ENCODE peak calls at places on chromosomes 11 and 22, in ten cellular contexts. L, W, U, O, H, Y, A, X, P and D are unnamed samples. For H3K27me3, the result is how much of the 10 kb centered on the place peaks cover.

GRCh38 chr11:3037041-3037944 is 19.9 kb downstream of the CARS1 start:
- DNase-seq in L (peak), W (peak), U (peak), O (peak), H (peak), Y (peak), A (peak), X (peak), P (peak), D (peak)

GRCh38 chr22:27212617-27213177 is 555.3 kb downstream of the MIAT start:
- DNase-seq in L (peak), W (peak), U (no peak), O (no peak), H (peak), Y (peak), A (no peak), X (no peak), P (no peak), D (no peak)

GRCh38 chr11:134385774-134386565 is 26.1 kb downstream of the B3GAT1 start:
- DNase-seq in L (no peak), W (no peak), U (no peak), O (peak), H (no peak), Y (no peak), A (no peak), X (no peak), P (no peak), D (no peak)

GRCh38 chr11:126497581-126498109 is 142.2 kb downstream of the ST3GAL4 start:
- DNase-seq in L (no peak), W (no peak), U (no peak), O (no peak), H (no peak), Y (no peak), A (no peak), X (no peak), P (no peak), D (peak)

GRCh38 chr11:24779791-24780190 is 282.9 kb downstream of the LUZP2 start:
- DNase-seq in L (no peak), W (no peak), U (no peak), O (no peak), H (peak), Y (no peak), A (no peak), X (no peak), P (no peak), D (peak)

GRCh38 chr22:24926849-24927579 is 19.5 kb downstream of the LHFPL7 start:
- DNase-seq in L (no peak), W (no peak), U (no peak), O (no peak), H (peak), Y (no peak), A (no peak), X (no peak), P (no peak), D (no peak)

GRCh38 chr11:64181506-64182411 is 4.2 kb upstream of the STIP1 start:
- DNase-seq in L (peak), W (peak), U (peak), O (peak), H (peak), Y (peak), A (peak), X (peak), P (peak), D (peak)

GRCh38 chr11:61734767-61735166 is 17.7 kb upstream of the MYRF start:
- DNase-seq in L (no peak), W (no peak), U (no peak), O (no peak), H (no peak), Y (no peak), A (no peak), X (no peak), P (no peak), D (no peak)

GRCh38 chr22:40027191-40028097 is 32.7 kb downstream of the FAM83F start:
- DNase-seq in L (no peak), W (no peak), U (no peak), O (no peak), H (no peak), Y (no peak), A (no peak), X (no peak), P (no peak), D (no peak)

GRCh38 chr22:48167238-48167637 is 1404.8 kb downstream of the TBC1D22A start:
- DNase-seq in L (peak), W (no peak), U (no peak), O (no peak), H (no peak), Y (no peak), A (peak), X (no peak), P (no peak), D (no peak)

GRCh38 chr11:10762913-10763421 is 11.9 kb downstream of the CTR9 start:
- DNase-seq in L (no peak), W (no peak), U (no peak), O (no peak), H (no peak), Y (no peak), A (no peak), X (no peak), P (no peak), D (no peak)

GRCh38 chr22:32818446-32819115 is 17.1 kb downstream of the TIMP3 start:
- DNase-seq in L (peak), W (no peak), U (no peak), O (no peak), H (no peak), Y (no peak), A (no peak), X (no peak), P (no peak), D (no peak)

GRCh38 chr11:6390718-6391547 is 659 bp downstream of the SMPD1 start:
- DNase-seq in L (no peak), W (no peak), U (no peak), O (no peak), H (no peak), Y (no peak), A (no peak), X (no peak), P (no peak), D (no peak)
- H3K27ac ChIP-seq in L (peak), W (peak), U (peak), O (peak), H (peak), Y (peak), A (no peak), X (peak), P (no peak), D (no peak)

GRCh38 chr11:30818721-30819120 is 232.6 kb upstream of the MPPED2 start:
- DNase-seq in L (no peak), W (no peak), U (no peak), O (no peak), H (no peak), Y (no peak), A (no peak), X (no peak), P (no peak), D (no peak)

GRCh38 chr11:30821438-30821965 is 235.3 kb upstream of the MPPED2 start:
- DNase-seq in L (no peak), W (no peak), U (no peak), O (no peak), H (no peak), Y (no peak), A (no peak), X (no peak), P (no peak), D (no peak)

GRCh38 chr11:30816959-30817880 is 231.1 kb upstream of the MPPED2 start:
- DNase-seq in L (no peak), W (no peak), U (no peak), O (no peak), H (no peak), Y (no peak), A (no peak), X (no peak), P (no peak), D (no peak)

GRCh38 chr11:30811226-30811625 is 225.1 kb upstream of the MPPED2 start:
- DNase-seq in L (no peak), W (no peak), U (no peak), O (no peak), H (no peak), Y (no peak), A (no peak), X (no peak), P (no peak), D (no peak)

GRCh38 chr11:30815619-30816018 is 229.5 kb upstream of the MPPED2 start:
- DNase-seq in L (no peak), W (no peak), U (no peak), O (no peak), H (no peak), Y (no peak), A (no peak), X (no peak), P (no peak), D (no peak)
- H3K27me3 ChIP-seq in L (under half), W (under half), U (under half), O (under half), H (under half), Y (under half), A (under half), X (under half), P (under half), D (under half)

GRCh38 chr22:46864314-46865051 is 102.0 kb downstream of the TBC1D22A start:
- DNase-seq in L (peak), W (no peak), U (no peak), O (no peak), H (no peak), Y (no peak), A (no peak), X (no peak), P (no peak), D (peak)

GRCh38 chr22:46865052-46865434 is 102.6 kb downstream of the TBC1D22A start:
- DNase-seq in L (no peak), W (no peak), U (no peak), O (no peak), H (no peak), Y (no peak), A (no peak), X (no peak), P (no peak), D (peak)

GRCh38 chr22:46865642-46866041 is 103.2 kb downstream of the TBC1D22A start:
- DNase-seq in L (no peak), W (no peak), U (no peak), O (no peak), H (no peak), Y (no peak), A (no peak), X (no peak), P (no peak), D (no peak)

GRCh38 chr22:46866591-46866990 is 104.1 kb downstream of the TBC1D22A start:
- DNase-seq in L (no peak), W (peak), U (no peak), O (no peak), H (no peak), Y (no peak), A (no peak), X (no peak), P (no peak), D (peak)

DNA sequence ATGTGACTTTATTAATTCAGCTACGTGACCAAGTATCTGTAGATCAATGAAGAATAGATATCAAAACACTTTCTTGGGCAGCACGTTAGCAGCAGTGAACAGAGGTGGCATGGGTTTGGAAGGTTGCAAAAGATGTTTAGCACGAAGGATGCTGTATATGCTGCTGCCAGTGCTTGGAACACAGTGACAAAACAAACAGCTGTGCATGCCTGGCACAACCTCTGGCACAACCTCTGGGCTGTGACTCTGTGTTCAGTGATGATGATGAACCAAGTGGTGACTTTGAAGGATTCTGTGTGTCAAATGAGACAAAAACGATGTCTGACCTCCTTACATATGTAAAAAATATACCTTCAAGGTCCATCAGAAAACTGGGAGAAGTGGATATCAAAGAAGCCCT is 104.7 kb downstream of the TBC1D22A start:
- DNase-seq in L (no peak), W (no peak), U (no peak), O (no peak), H (no peak), Y (no peak), A (no peak), X (no peak), P (no peak), D (peak)
- H3K27ac ChIP-seq in L (no peak), W (peak), U (no peak), O (no peak), H (no peak), Y (no peak), A (no peak), X (no peak), P (no peak), D (no peak)

GRCh38 chr11:15587059-15587458 is 472.3 kb downstream of the INSC start:
- DNase-seq in L (no peak), W (no peak), U (no peak), O (no peak), H (no peak), Y (no peak), A (no peak), X (no peak), P (no peak), D (no peak)
- H3K27me3 ChIP-seq in L (under half), W (under half), U (under half), O (under half), H (under half), Y (under half), A (under half), X (under half), P (under half), D (half or more)

GRCh38 chr22:23180301-23180892 is at the start of gene BCR:
- DNase-seq in L (peak), W (no peak), U (peak), O (peak), H (peak), Y (peak), A (no peak), X (peak), P (no peak), D (peak)

GRCh38 chr22:23183107-23183698 is 2.9 kb downstream of the BCR start:
- DNase-seq in L (peak), W (no peak), U (no peak), O (peak), H (peak), Y (peak), A (peak), X (peak), P (peak), D (peak)

GRCh38 chr22:23180893-23181762 is 819 bp downstream of the BCR start:
- DNase-seq in L (peak), W (no peak), U (peak), O (no peak), H (peak), Y (no peak), A (no peak), X (peak), P (no peak), D (peak)

GRCh38 chr22:23182289-23183106 is 2.2 kb downstream of the BCR start:
- DNase-seq in L (no peak), W (no peak), U (peak), O (no peak), H (peak), Y (no peak), A (no peak), X (peak), P (no peak), D (peak)

GRCh38 chr22:23181763-23182288 is 1.5 kb downstream of the BCR start:
- DNase-seq in L (peak), W (no peak), U (no peak), O (no peak), H (peak), Y (no peak), A (no peak), X (no peak), P (no peak), D (no peak)
- H3K27ac ChIP-seq in L (peak), W (no peak), U (peak), O (peak), H (peak), Y (no peak), A (no peak), X (no peak), P (no peak), D (no peak)

GRCh38 chr22:19758896-19759458 is 1.6 kb upstream of the TBX1 start:
- DNase-seq in L (no peak), W (no peak), U (no peak), O (no peak), H (no peak), Y (no peak), A (no peak), X (no peak), P (no peak), D (peak)
- H3K27me3 ChIP-seq in L (half or more), W (half or more), U (under half), O (half or more), H (under half), Y (half or more), A (half or more), X (half or more), P (half or more), D (half or more)

GRCh38 chr11:45163956-45164575 is 17.6 kb downstream of the PRDM11 start:
- DNase-seq in L (peak), W (no peak), U (no peak), O (peak), H (peak), Y (no peak), A (no peak), X (peak), P (no peak), D (no peak)
- H3K27ac ChIP-seq in L (peak), W (no peak), U (no peak), O (peak), H (no peak), Y (no peak), A (no peak), X (no peak), P (no peak), D (no peak)

GRCh38 chr11:69636512-69636866 is 4.5 kb upstream of the CCND1 start:
- DNase-seq in L (peak), W (peak), U (no peak), O (peak), H (peak), Y (peak), A (peak), X (peak), P (peak), D (peak)
- H3K27me3 ChIP-seq in L (under half), W (under half), U (under half), O (under half), H (under half), Y (under half), A (under half), X (half or more), P (under half), D (under half)

GRCh38 chr11:42542336-42542735 is 769.5 kb upstream of the API5 start:
- DNase-seq in L (no peak), W (no peak), U (no peak), O (no peak), H (no peak), Y (no peak), A (no peak), X (no peak), P (no peak), D (no peak)

GRCh38 chr11:42544726-42545125 is 767.1 kb upstream of the API5 start:
- DNase-seq in L (no peak), W (no peak), U (no peak), O (no peak), H (no peak), Y (no peak), A (no peak), X (no peak), P (no peak), D (no peak)

GRCh38 chr11:42543844-42544243 is 768.0 kb upstream of the API5 start:
- DNase-seq in L (no peak), W (no peak), U (no peak), O (no peak), H (no peak), Y (no peak), A (no peak), X (no peak), P (no peak), D (no peak)
- H3K27ac ChIP-seq in L (no peak), W (no peak), U (no peak), O (no peak), H (no peak), Y (no peak), A (no peak), X (no peak), P (no peak), D (no peak)